ENCODE peak calls at places on chromosomes 6 and 20, in five cellular contexts. G, D, N, L and Z are unnamed samples.

GRCh38 chr20:38278763-38279162 is 18.2 kb upstream of the KIAA1755 start:
- DNase-seq in G (no peak), D (no peak), N (no peak), L (no peak), Z (no peak)

GRCh38 chr20:607476-607875 is 2.6 kb downstream of the TCF15 start:
- DNase-seq in G (no peak), D (no peak), N (no peak), L (no peak), Z (no peak)

GRCh38 chr6:13511913-13512717 is 24.7 kb upstream of the GFOD1 start:
- DNase-seq in G (no peak), D (no peak), N (no peak), L (no peak), Z (peak; percentile 72)

GRCh38 chr20:5297280-5298004 is 19.3 kb downstream of the PROKR2 start:
- DNase-seq in G (no peak), D (no peak), N (no peak), L (no peak), Z (no peak)

GRCh38 chr6:78629154-78629721 is 238.1 kb upstream of the IRAK1BP1 start:
- DNase-seq in G (no peak), D (no peak), N (no peak), L (no peak), Z (peak; percentile 49)

GRCh38 chr6:129753422-129753821 is 43.4 kb upstream of the ARHGAP18 start:
- DNase-seq in G (no peak), D (no peak), N (no peak), L (no peak), Z (no peak)

GRCh38 chr20:55354700-55355099 is 650.6 kb downstream of the CBLN4 start:
- DNase-seq in G (no peak), D (no peak), N (no peak), L (no peak), Z (peak; percentile 22)

GRCh38 chr20:34974246-34974645 is 18.6 kb downstream of the MYH7B start:
- DNase-seq in G (no peak), D (no peak), N (no peak), L (no peak), Z (no peak)

GRCh38 chr6:143125455-143125854 is 64.8 kb downstream of the AIG1 start:
- DNase-seq in G (no peak), D (no peak), N (no peak), L (no peak), Z (no peak)

GRCh38 chr6:51559059-51559458 is 528.4 kb downstream of the PKHD1 start:
- DNase-seq in G (no peak), D (no peak), N (no peak), L (no peak), Z (no peak)

GRCh38 chr6:110828396-110828795 is 13.1 kb upstream of the CDK19 start:
- DNase-seq in G (no peak), D (no peak), N (no peak), L (no peak), Z (no peak)